ENCODE peak calls at places on chromosomes 7 and 10, in six cellular contexts. One of them, this sample, is unnamed.
A peak's percentile ranks its signal among the peaks of the same experiment; 100 is the strongest.

GRCh38 chr7:156067156-156067555 is 254.9 kb upstream of the SHH start:
- DNase-seq in sigmoid colon: peak; percentile 41
- DNase-seq in endothelial cell of umbilical vein: no peak
- DNase-seq in Calu3: no peak
- DNase-seq in GM12865: no peak
- DNase-seq in nephron progenitor cell: no peak
- DNase-seq in this sample: no peak

GRCh38 chr10:105682911-105683310 is 1041.8 kb downstream of the SORCS3 start:
- DNase-seq in sigmoid colon: no peak
- DNase-seq in endothelial cell of umbilical vein: no peak
- DNase-seq in Calu3: no peak
- DNase-seq in GM12865: no peak
- DNase-seq in nephron progenitor cell: no peak
- DNase-seq in this sample: no peak

GRCh38 chr7:22178735-22179134 is 178.2 kb downstream of the RAPGEF5 start:
- DNase-seq in sigmoid colon: no peak
- DNase-seq in endothelial cell of umbilical vein: no peak
- DNase-seq in Calu3: no peak
- DNase-seq in GM12865: no peak
- DNase-seq in nephron progenitor cell: no peak
- DNase-seq in this sample: no peak

GRCh38 chr10:132384618-132385510 is 12.1 kb upstream of the PWWP2B start:
- DNase-seq in sigmoid colon: peak; percentile 59
- DNase-seq in endothelial cell of umbilical vein: no peak
- DNase-seq in Calu3: no peak
- DNase-seq in GM12865: no peak
- DNase-seq in nephron progenitor cell: no peak
- DNase-seq in this sample: no peak

GRCh38 chr7:73901823-73902597 is 41.1 kb downstream of the TMEM270 start:
- DNase-seq in sigmoid colon: peak; percentile 69
- DNase-seq in endothelial cell of umbilical vein: no peak
- DNase-seq in Calu3: no peak
- DNase-seq in GM12865: no peak
- DNase-seq in nephron progenitor cell: no peak
- DNase-seq in this sample: no peak

GRCh38 chr7:131595699-131596098 is 39.3 kb upstream of the PODXL start:
- DNase-seq in sigmoid colon: no peak
- DNase-seq in endothelial cell of umbilical vein: no peak
- DNase-seq in Calu3: no peak
- DNase-seq in GM12865: no peak
- DNase-seq in nephron progenitor cell: no peak
- DNase-seq in this sample: no peak

GRCh38 chr10:124665558-124665957 is 78.6 kb downstream of the FAM53B start:
- DNase-seq in sigmoid colon: no peak
- DNase-seq in endothelial cell of umbilical vein: no peak
- DNase-seq in Calu3: no peak
- DNase-seq in GM12865: no peak
- DNase-seq in nephron progenitor cell: no peak
- DNase-seq in this sample: no peak

GRCh38 chr7:9083837-9084236 is 650.4 kb downstream of the NXPH1 start:
- DNase-seq in sigmoid colon: no peak
- DNase-seq in endothelial cell of umbilical vein: no peak
- DNase-seq in Calu3: no peak
- DNase-seq in GM12865: peak; percentile 2
- DNase-seq in nephron progenitor cell: no peak
- DNase-seq in this sample: no peak

GRCh38 chr10:131723601-131724530 is 176.9 kb upstream of the PPP2R2D start:
- DNase-seq in sigmoid colon: no peak
- DNase-seq in endothelial cell of umbilical vein: no peak
- DNase-seq in Calu3: no peak
- DNase-seq in GM12865: no peak
- DNase-seq in nephron progenitor cell: no peak
- DNase-seq in this sample: no peak

GRCh38 chr7:36906956-36907355 is 182.7 kb upstream of the AOAH start:
- DNase-seq in sigmoid colon: no peak
- DNase-seq in endothelial cell of umbilical vein: no peak
- DNase-seq in Calu3: no peak
- DNase-seq in GM12865: no peak
- DNase-seq in nephron progenitor cell: no peak
- DNase-seq in this sample: no peak

GRCh38 chr10:60170250-60170649 is 219.4 kb downstream of the ANK3 start:
- DNase-seq in sigmoid colon: no peak
- DNase-seq in endothelial cell of umbilical vein: no peak
- DNase-seq in Calu3: no peak
- DNase-seq in GM12865: peak; percentile 2
- DNase-seq in nephron progenitor cell: no peak
- DNase-seq in this sample: no peak

GRCh38 chr7:80434043-80434442 is 77.8 kb downstream of the GNAT3 start:
- DNase-seq in sigmoid colon: no peak
- DNase-seq in endothelial cell of umbilical vein: no peak
- DNase-seq in Calu3: no peak
- DNase-seq in GM12865: no peak
- DNase-seq in nephron progenitor cell: no peak
- DNase-seq in this sample: no peak

GRCh38 chr10:67772894-67773511 is 65.0 kb downstream of the DNAJC12 start:
- DNase-seq in sigmoid colon: no peak
- DNase-seq in endothelial cell of umbilical vein: no peak
- DNase-seq in Calu3: no peak
- DNase-seq in GM12865: peak; percentile 88
- DNase-seq in nephron progenitor cell: no peak
- DNase-seq in this sample: peak; percentile 67

GRCh38 chr10:133325761-133326463 is 10.8 kb downstream of the CALY start:
- DNase-seq in sigmoid colon: no peak
- DNase-seq in endothelial cell of umbilical vein: no peak
- DNase-seq in Calu3: no peak
- DNase-seq in GM12865: no peak
- DNase-seq in nephron progenitor cell: peak; percentile 60
- DNase-seq in this sample: peak; percentile 29

GRCh38 chr7:46900312-46901263 is 681.3 kb downstream of the TNS3 start:
- DNase-seq in sigmoid colon: no peak
- DNase-seq in endothelial cell of umbilical vein: no peak
- DNase-seq in Calu3: no peak
- DNase-seq in GM12865: peak; percentile 10
- DNase-seq in nephron progenitor cell: no peak
- DNase-seq in this sample: no peak

GRCh38 chr7:70238171-70238575 is 639.9 kb downstream of the AUTS2 start:
- DNase-seq in sigmoid colon: no peak
- DNase-seq in endothelial cell of umbilical vein: no peak
- DNase-seq in Calu3: no peak
- DNase-seq in GM12865: peak; percentile 94
- DNase-seq in nephron progenitor cell: peak; percentile 5
- DNase-seq in this sample: peak; percentile 66

GRCh38 chr10:75709245-75709644 is 277.8 kb downstream of the LRMDA start:
- DNase-seq in sigmoid colon: no peak
- DNase-seq in endothelial cell of umbilical vein: no peak
- DNase-seq in Calu3: no peak
- DNase-seq in GM12865: no peak
- DNase-seq in nephron progenitor cell: no peak
- DNase-seq in this sample: no peak

GRCh38 chr10:60914676-60915075 is 29.3 kb downstream of the RHOBTB1 start:
- DNase-seq in sigmoid colon: peak; percentile 91
- DNase-seq in endothelial cell of umbilical vein: peak; percentile 39
- DNase-seq in Calu3: no peak
- DNase-seq in GM12865: no peak
- DNase-seq in nephron progenitor cell: no peak
- DNase-seq in this sample: no peak

GRCh38 chr7:94588090-94588489 is 67.8 kb downstream of the SGCE start:
- DNase-seq in sigmoid colon: no peak
- DNase-seq in endothelial cell of umbilical vein: no peak
- DNase-seq in Calu3: no peak
- DNase-seq in GM12865: no peak
- DNase-seq in nephron progenitor cell: no peak
- DNase-seq in this sample: no peak

GRCh38 chr7:26187380-26188290 is 12.9 kb downstream of the HNRNPA2B1 start:
- DNase-seq in sigmoid colon: no peak
- DNase-seq in endothelial cell of umbilical vein: no peak
- DNase-seq in Calu3: no peak
- DNase-seq in GM12865: peak; percentile 57
- DNase-seq in nephron progenitor cell: no peak
- DNase-seq in this sample: no peak

GRCh38 chr7:26186364-26187311 is 13.9 kb downstream of the HNRNPA2B1 start:
- DNase-seq in sigmoid colon: no peak
- DNase-seq in endothelial cell of umbilical vein: no peak
- DNase-seq in Calu3: no peak
- DNase-seq in GM12865: no peak
- DNase-seq in nephron progenitor cell: no peak
- DNase-seq in this sample: no peak

GRCh38 chr7:26189000-26189539 is 11.5 kb downstream of the HNRNPA2B1 start:
- DNase-seq in sigmoid colon: no peak
- DNase-seq in endothelial cell of umbilical vein: no peak
- DNase-seq in Calu3: no peak
- DNase-seq in GM12865: no peak
- DNase-seq in nephron progenitor cell: no peak
- DNase-seq in this sample: no peak

GRCh38 chr7:26189697-26190096 is 10.8 kb downstream of the HNRNPA2B1 start:
- DNase-seq in sigmoid colon: no peak
- DNase-seq in endothelial cell of umbilical vein: no peak
- DNase-seq in Calu3: no peak
- DNase-seq in GM12865: no peak
- DNase-seq in nephron progenitor cell: no peak
- DNase-seq in this sample: no peak

DNA sequence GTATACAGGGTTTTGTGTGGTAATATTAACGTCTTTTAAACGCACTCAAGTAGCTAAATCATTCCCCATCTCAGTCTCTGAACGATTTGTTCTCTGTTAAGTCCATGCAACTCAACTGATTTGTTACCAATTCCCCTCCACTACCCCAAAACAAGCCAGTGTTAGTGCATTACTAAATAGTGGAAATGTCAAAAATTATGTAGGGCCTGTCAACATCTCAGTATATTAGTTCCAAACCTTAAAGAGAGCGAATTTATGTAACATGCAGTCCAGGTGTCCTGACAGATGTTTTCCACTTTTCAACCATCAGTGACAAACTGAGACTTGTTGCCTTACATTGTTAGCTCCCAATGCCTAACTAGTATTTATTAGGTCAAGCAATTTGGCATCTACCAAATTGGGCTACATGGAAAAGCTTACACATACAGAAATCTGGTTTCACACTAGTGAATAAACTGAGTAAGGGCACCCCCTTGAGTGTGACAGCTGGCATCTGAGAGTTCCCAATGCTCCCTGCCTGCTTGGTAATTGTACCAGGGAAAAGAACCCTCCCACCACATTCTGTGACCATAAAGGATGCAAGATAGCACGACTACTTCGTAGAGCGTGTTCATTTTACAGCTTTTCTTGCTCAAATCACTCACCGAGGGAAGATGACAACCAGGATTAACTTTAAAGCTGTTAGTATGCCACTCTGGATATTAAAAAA is 12.1 kb downstream of the HNRNPA2B1 start:
- DNase-seq in sigmoid colon: no peak
- DNase-seq in endothelial cell of umbilical vein: no peak
- DNase-seq in Calu3: no peak
- DNase-seq in GM12865: peak; percentile 42
- DNase-seq in nephron progenitor cell: no peak
- DNase-seq in this sample: no peak
- TF ChIP-seq CTCF in sigmoid colon: no peak
- TF ChIP-seq CTCF in endothelial cell of umbilical vein: no peak
- TF ChIP-seq CTCF in Calu3: no peak
- TF ChIP-seq CTCF in GM12865: no peak
- TF ChIP-seq CTCF in nephron progenitor cell: no peak
- TF ChIP-seq CTCF in this sample: no peak

GRCh38 chr7:17994079-17994478 is 33.6 kb downstream of the PRPS1L1 start:
- DNase-seq in sigmoid colon: no peak
- DNase-seq in endothelial cell of umbilical vein: no peak
- DNase-seq in Calu3: no peak
- DNase-seq in GM12865: no peak
- DNase-seq in nephron progenitor cell: no peak
- DNase-seq in this sample: no peak

GRCh38 chr7:17989546-17989945 is 38.1 kb downstream of the PRPS1L1 start:
- DNase-seq in sigmoid colon: no peak
- DNase-seq in endothelial cell of umbilical vein: peak; percentile 51
- DNase-seq in Calu3: no peak
- DNase-seq in GM12865: no peak
- DNase-seq in nephron progenitor cell: no peak
- DNase-seq in this sample: no peak

GRCh38 chr7:17990761-17991160 is 36.9 kb downstream of the PRPS1L1 start:
- DNase-seq in sigmoid colon: no peak
- DNase-seq in endothelial cell of umbilical vein: no peak
- DNase-seq in Calu3: no peak
- DNase-seq in GM12865: no peak
- DNase-seq in nephron progenitor cell: no peak
- DNase-seq in this sample: no peak

GRCh38 chr7:17988858-17989257 is 38.8 kb downstream of the PRPS1L1 start:
- DNase-seq in sigmoid colon: no peak
- DNase-seq in endothelial cell of umbilical vein: no peak
- DNase-seq in Calu3: no peak
- DNase-seq in GM12865: no peak
- DNase-seq in nephron progenitor cell: no peak
- DNase-seq in this sample: no peak

DNA sequence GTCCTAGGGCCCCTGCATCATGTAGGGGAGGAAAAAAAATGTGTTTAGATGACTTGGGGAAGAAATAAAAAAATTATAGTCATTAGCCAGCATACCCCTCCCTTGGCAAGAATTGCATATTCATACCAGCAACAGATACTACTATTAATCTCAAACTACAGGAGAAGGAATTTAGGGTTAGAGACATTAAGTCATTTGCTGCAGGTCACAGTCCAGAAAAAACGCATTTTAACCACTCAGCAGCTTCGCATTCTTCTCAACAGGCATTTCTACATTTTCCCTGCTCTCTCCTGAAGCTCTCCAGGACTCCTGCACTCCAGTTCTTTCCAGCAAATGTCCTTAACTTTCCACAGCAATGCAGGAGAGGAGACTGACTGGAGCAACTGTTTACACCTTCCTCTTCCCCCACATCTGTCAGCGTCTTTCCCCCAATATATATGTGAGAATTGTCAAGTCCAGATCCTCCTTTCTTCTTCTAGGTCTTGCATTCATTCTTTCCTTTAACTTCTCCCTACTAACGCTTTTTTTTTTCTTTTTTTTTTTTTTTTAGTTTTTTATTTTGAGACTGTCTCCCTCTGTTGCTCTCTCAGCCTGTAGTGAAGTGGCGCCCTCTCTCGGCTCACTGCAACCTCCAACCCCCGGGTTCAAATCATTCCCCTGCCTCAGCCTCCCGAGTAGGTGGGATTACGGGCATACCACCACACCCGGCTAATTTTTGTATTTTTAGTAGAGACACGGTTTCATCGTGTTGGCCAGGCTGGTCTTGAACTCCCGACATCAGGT is 35.6 kb downstream of the PRPS1L1 start:
- DNase-seq in sigmoid colon: no peak
- DNase-seq in endothelial cell of umbilical vein: no peak
- DNase-seq in Calu3: no peak
- DNase-seq in GM12865: peak; percentile 26
- DNase-seq in nephron progenitor cell: no peak
- DNase-seq in this sample: no peak
- TF ChIP-seq CTCF in sigmoid colon: no peak
- TF ChIP-seq CTCF in endothelial cell of umbilical vein: peak; percentile 13
- TF ChIP-seq CTCF in Calu3: peak; percentile 16
- TF ChIP-seq CTCF in GM12865: peak; percentile 47
- TF ChIP-seq CTCF in nephron progenitor cell: peak; percentile 20
- TF ChIP-seq CTCF in this sample: peak; percentile 58

GRCh38 chr10:97788552-97789442 is 17.0 kb upstream of the SFRP5 start:
- DNase-seq in sigmoid colon: no peak
- DNase-seq in endothelial cell of umbilical vein: no peak
- DNase-seq in Calu3: peak; percentile 55
- DNase-seq in GM12865: no peak
- DNase-seq in nephron progenitor cell: peak; percentile 22
- DNase-seq in this sample: no peak
- TF ChIP-seq CTCF in sigmoid colon: no peak
- TF ChIP-seq CTCF in endothelial cell of umbilical vein: no peak
- TF ChIP-seq CTCF in Calu3: no peak
- TF ChIP-seq CTCF in GM12865: no peak
- TF ChIP-seq CTCF in nephron progenitor cell: no peak
- TF ChIP-seq CTCF in this sample: no peak

GRCh38 chr7:28626191-28626590 is 213.9 kb downstream of the CREB5 start:
- DNase-seq in sigmoid colon: no peak
- DNase-seq in endothelial cell of umbilical vein: no peak
- DNase-seq in Calu3: no peak
- DNase-seq in GM12865: no peak
- DNase-seq in nephron progenitor cell: no peak
- DNase-seq in this sample: no peak
- TF ChIP-seq CTCF in sigmoid colon: no peak
- TF ChIP-seq CTCF in endothelial cell of umbilical vein: no peak
- TF ChIP-seq CTCF in Calu3: no peak
- TF ChIP-seq CTCF in GM12865: no peak
- TF ChIP-seq CTCF in nephron progenitor cell: no peak
- TF ChIP-seq CTCF in this sample: no peak

This sample was measured in GM13977.